ENCODE peak calls at places on chromosomes 7 and 10, in nine cellular contexts. One of them, this sample, is unnamed.

GRCh38 chr7:152899004-152899403 is 139.5 kb downstream of the ACTR3B start:
- DNase-seq in epithelial cell of proximal tubule: no peak
- DNase-seq in amniotic stem cell: no peak
- DNase-seq in stimulated activated CD8-positive, alpha-beta memory T cell treated with anti-CD3 and anti-CD28 coated beads, Interleukin-15, amount 100 ng/mL, for 24 hours: no peak
- DNase-seq in activated CD8-positive, alpha-beta memory T cell treated with anti-CD3 and anti-CD28 coated beads for 4 hours: no peak
- DNase-seq in activated effector memory CD4-positive, alpha-beta T cell treated with Interleukin-2 at 50 U/mL for 16 hours: no peak
- DNase-seq in dorsolateral prefrontal cortex: no peak
- DNase-seq in RWPE1: no peak
- DNase-seq in iris pigment epithelial cell: no peak
- DNase-seq in this sample: no peak

GRCh38 chr10:78394050-78394449 is 360.4 kb downstream of the RPS24 start:
- DNase-seq in epithelial cell of proximal tubule: no peak
- DNase-seq in amniotic stem cell: no peak
- DNase-seq in stimulated activated CD8-positive, alpha-beta memory T cell treated with anti-CD3 and anti-CD28 coated beads, Interleukin-15, amount 100 ng/mL, for 24 hours: no peak
- DNase-seq in activated CD8-positive, alpha-beta memory T cell treated with anti-CD3 and anti-CD28 coated beads for 4 hours: no peak
- DNase-seq in activated effector memory CD4-positive, alpha-beta T cell treated with Interleukin-2 at 50 U/mL for 16 hours: no peak
- DNase-seq in dorsolateral prefrontal cortex: no peak
- DNase-seq in RWPE1: no peak
- DNase-seq in iris pigment epithelial cell: no peak
- DNase-seq in this sample: no peak

GRCh38 chr10:110502851-110503301 is 5.2 kb downstream of the DUSP5 start:
- DNase-seq in epithelial cell of proximal tubule: no peak
- DNase-seq in amniotic stem cell: no peak
- DNase-seq in stimulated activated CD8-positive, alpha-beta memory T cell treated with anti-CD3 and anti-CD28 coated beads, Interleukin-15, amount 100 ng/mL, for 24 hours: no peak
- DNase-seq in activated CD8-positive, alpha-beta memory T cell treated with anti-CD3 and anti-CD28 coated beads for 4 hours: no peak
- DNase-seq in activated effector memory CD4-positive, alpha-beta T cell treated with Interleukin-2 at 50 U/mL for 16 hours: no peak
- DNase-seq in dorsolateral prefrontal cortex: peak
- DNase-seq in RWPE1: no peak
- DNase-seq in iris pigment epithelial cell: peak
- DNase-seq in this sample: no peak

GRCh38 chr10:106996510-106996909 is 168.0 kb downstream of the SORCS1 start:
- DNase-seq in epithelial cell of proximal tubule: no peak
- DNase-seq in amniotic stem cell: no peak
- DNase-seq in stimulated activated CD8-positive, alpha-beta memory T cell treated with anti-CD3 and anti-CD28 coated beads, Interleukin-15, amount 100 ng/mL, for 24 hours: no peak
- DNase-seq in activated CD8-positive, alpha-beta memory T cell treated with anti-CD3 and anti-CD28 coated beads for 4 hours: no peak
- DNase-seq in activated effector memory CD4-positive, alpha-beta T cell treated with Interleukin-2 at 50 U/mL for 16 hours: no peak
- DNase-seq in dorsolateral prefrontal cortex: no peak
- DNase-seq in RWPE1: no peak
- DNase-seq in iris pigment epithelial cell: no peak
- DNase-seq in this sample: no peak

GRCh38 chr7:27889800-27890199 is 149.8 kb downstream of the TAX1BP1 start:
- DNase-seq in epithelial cell of proximal tubule: no peak
- DNase-seq in amniotic stem cell: no peak
- DNase-seq in stimulated activated CD8-positive, alpha-beta memory T cell treated with anti-CD3 and anti-CD28 coated beads, Interleukin-15, amount 100 ng/mL, for 24 hours: no peak
- DNase-seq in activated CD8-positive, alpha-beta memory T cell treated with anti-CD3 and anti-CD28 coated beads for 4 hours: no peak
- DNase-seq in activated effector memory CD4-positive, alpha-beta T cell treated with Interleukin-2 at 50 U/mL for 16 hours: no peak
- DNase-seq in dorsolateral prefrontal cortex: no peak
- DNase-seq in RWPE1: no peak
- DNase-seq in iris pigment epithelial cell: no peak
- DNase-seq in this sample: no peak

GRCh38 chr7:31078363-31078990 is 26.4 kb downstream of the ADCYAP1R1 start:
- DNase-seq in epithelial cell of proximal tubule: no peak
- DNase-seq in amniotic stem cell: no peak
- DNase-seq in stimulated activated CD8-positive, alpha-beta memory T cell treated with anti-CD3 and anti-CD28 coated beads, Interleukin-15, amount 100 ng/mL, for 24 hours: no peak
- DNase-seq in activated CD8-positive, alpha-beta memory T cell treated with anti-CD3 and anti-CD28 coated beads for 4 hours: no peak
- DNase-seq in activated effector memory CD4-positive, alpha-beta T cell treated with Interleukin-2 at 50 U/mL for 16 hours: no peak
- DNase-seq in dorsolateral prefrontal cortex: no peak
- DNase-seq in RWPE1: no peak
- DNase-seq in iris pigment epithelial cell: no peak
- DNase-seq in this sample: no peak

GRCh38 chr10:61063035-61063434 is 119.0 kb upstream of the RHOBTB1 start:
- DNase-seq in epithelial cell of proximal tubule: no peak
- DNase-seq in amniotic stem cell: no peak
- DNase-seq in stimulated activated CD8-positive, alpha-beta memory T cell treated with anti-CD3 and anti-CD28 coated beads, Interleukin-15, amount 100 ng/mL, for 24 hours: no peak
- DNase-seq in activated CD8-positive, alpha-beta memory T cell treated with anti-CD3 and anti-CD28 coated beads for 4 hours: no peak
- DNase-seq in activated effector memory CD4-positive, alpha-beta T cell treated with Interleukin-2 at 50 U/mL for 16 hours: no peak
- DNase-seq in dorsolateral prefrontal cortex: no peak
- DNase-seq in RWPE1: no peak
- DNase-seq in iris pigment epithelial cell: no peak
- DNase-seq in this sample: no peak

GRCh38 chr10:124296813-124297788 is 121.6 kb downstream of the OAT start:
- DNase-seq in epithelial cell of proximal tubule: no peak
- DNase-seq in amniotic stem cell: no peak
- DNase-seq in stimulated activated CD8-positive, alpha-beta memory T cell treated with anti-CD3 and anti-CD28 coated beads, Interleukin-15, amount 100 ng/mL, for 24 hours: no peak
- DNase-seq in activated CD8-positive, alpha-beta memory T cell treated with anti-CD3 and anti-CD28 coated beads for 4 hours: no peak
- DNase-seq in activated effector memory CD4-positive, alpha-beta T cell treated with Interleukin-2 at 50 U/mL for 16 hours: no peak
- DNase-seq in dorsolateral prefrontal cortex: no peak
- DNase-seq in RWPE1: no peak
- DNase-seq in iris pigment epithelial cell: no peak
- DNase-seq in this sample: no peak

GRCh38 chr10:46251857-46252847 is 34.6 kb upstream of the ANTXRL start:
- DNase-seq in epithelial cell of proximal tubule: no peak
- DNase-seq in amniotic stem cell: no peak
- DNase-seq in stimulated activated CD8-positive, alpha-beta memory T cell treated with anti-CD3 and anti-CD28 coated beads, Interleukin-15, amount 100 ng/mL, for 24 hours: no peak
- DNase-seq in activated CD8-positive, alpha-beta memory T cell treated with anti-CD3 and anti-CD28 coated beads for 4 hours: no peak
- DNase-seq in activated effector memory CD4-positive, alpha-beta T cell treated with Interleukin-2 at 50 U/mL for 16 hours: no peak
- DNase-seq in dorsolateral prefrontal cortex: no peak
- DNase-seq in RWPE1: no peak
- DNase-seq in iris pigment epithelial cell: no peak
- DNase-seq in this sample: no peak

GRCh38 chr7:138630059-138630610 is 71.0 kb downstream of the SVOPL start:
- DNase-seq in epithelial cell of proximal tubule: no peak
- DNase-seq in amniotic stem cell: no peak
- DNase-seq in stimulated activated CD8-positive, alpha-beta memory T cell treated with anti-CD3 and anti-CD28 coated beads, Interleukin-15, amount 100 ng/mL, for 24 hours: no peak
- DNase-seq in activated CD8-positive, alpha-beta memory T cell treated with anti-CD3 and anti-CD28 coated beads for 4 hours: no peak
- DNase-seq in activated effector memory CD4-positive, alpha-beta T cell treated with Interleukin-2 at 50 U/mL for 16 hours: no peak
- DNase-seq in dorsolateral prefrontal cortex: no peak
- DNase-seq in RWPE1: no peak
- DNase-seq in iris pigment epithelial cell: no peak
- DNase-seq in this sample: no peak

GRCh38 chr10:89207801-89208551 is 859 bp upstream of the CH25H start:
- DNase-seq in epithelial cell of proximal tubule: no peak
- DNase-seq in amniotic stem cell: no peak
- DNase-seq in stimulated activated CD8-positive, alpha-beta memory T cell treated with anti-CD3 and anti-CD28 coated beads, Interleukin-15, amount 100 ng/mL, for 24 hours: no peak
- DNase-seq in activated CD8-positive, alpha-beta memory T cell treated with anti-CD3 and anti-CD28 coated beads for 4 hours: no peak
- DNase-seq in activated effector memory CD4-positive, alpha-beta T cell treated with Interleukin-2 at 50 U/mL for 16 hours: peak
- DNase-seq in dorsolateral prefrontal cortex: no peak
- DNase-seq in RWPE1: peak
- DNase-seq in iris pigment epithelial cell: peak
- DNase-seq in this sample: no peak

GRCh38 chr10:127216786-127217185 is 20.4 kb upstream of the INSYN2A start:
- DNase-seq in epithelial cell of proximal tubule: no peak
- DNase-seq in amniotic stem cell: no peak
- DNase-seq in stimulated activated CD8-positive, alpha-beta memory T cell treated with anti-CD3 and anti-CD28 coated beads, Interleukin-15, amount 100 ng/mL, for 24 hours: no peak
- DNase-seq in activated CD8-positive, alpha-beta memory T cell treated with anti-CD3 and anti-CD28 coated beads for 4 hours: no peak
- DNase-seq in activated effector memory CD4-positive, alpha-beta T cell treated with Interleukin-2 at 50 U/mL for 16 hours: no peak
- DNase-seq in dorsolateral prefrontal cortex: no peak
- DNase-seq in RWPE1: peak
- DNase-seq in iris pigment epithelial cell: no peak
- DNase-seq in this sample: no peak

GRCh38 chr10:13066527-13066926 is 33.4 kb upstream of the OPTN start:
- DNase-seq in epithelial cell of proximal tubule: no peak
- DNase-seq in amniotic stem cell: no peak
- DNase-seq in stimulated activated CD8-positive, alpha-beta memory T cell treated with anti-CD3 and anti-CD28 coated beads, Interleukin-15, amount 100 ng/mL, for 24 hours: no peak
- DNase-seq in activated CD8-positive, alpha-beta memory T cell treated with anti-CD3 and anti-CD28 coated beads for 4 hours: no peak
- DNase-seq in activated effector memory CD4-positive, alpha-beta T cell treated with Interleukin-2 at 50 U/mL for 16 hours: no peak
- DNase-seq in dorsolateral prefrontal cortex: no peak
- DNase-seq in RWPE1: no peak
- DNase-seq in iris pigment epithelial cell: no peak
- DNase-seq in this sample: no peak

GRCh38 chr7:22860337-22860736 is 37.7 kb upstream of the TOMM7 start:
- DNase-seq in epithelial cell of proximal tubule: no peak
- DNase-seq in amniotic stem cell: no peak
- DNase-seq in stimulated activated CD8-positive, alpha-beta memory T cell treated with anti-CD3 and anti-CD28 coated beads, Interleukin-15, amount 100 ng/mL, for 24 hours: no peak
- DNase-seq in activated CD8-positive, alpha-beta memory T cell treated with anti-CD3 and anti-CD28 coated beads for 4 hours: no peak
- DNase-seq in activated effector memory CD4-positive, alpha-beta T cell treated with Interleukin-2 at 50 U/mL for 16 hours: no peak
- DNase-seq in dorsolateral prefrontal cortex: no peak
- DNase-seq in RWPE1: no peak
- DNase-seq in iris pigment epithelial cell: no peak
- DNase-seq in this sample: no peak

GRCh38 chr7:2138146-2138765 is 94.5 kb downstream of the MAD1L1 start:
- DNase-seq in epithelial cell of proximal tubule: no peak
- DNase-seq in amniotic stem cell: no peak
- DNase-seq in stimulated activated CD8-positive, alpha-beta memory T cell treated with anti-CD3 and anti-CD28 coated beads, Interleukin-15, amount 100 ng/mL, for 24 hours: peak
- DNase-seq in activated CD8-positive, alpha-beta memory T cell treated with anti-CD3 and anti-CD28 coated beads for 4 hours: peak
- DNase-seq in activated effector memory CD4-positive, alpha-beta T cell treated with Interleukin-2 at 50 U/mL for 16 hours: peak
- DNase-seq in dorsolateral prefrontal cortex: no peak
- DNase-seq in RWPE1: no peak
- DNase-seq in iris pigment epithelial cell: no peak
- DNase-seq in this sample: no peak

GRCh38 chr7:149354119-149354518 is 92.1 kb downstream of the ZNF783 start:
- DNase-seq in epithelial cell of proximal tubule: no peak
- DNase-seq in amniotic stem cell: no peak
- DNase-seq in stimulated activated CD8-positive, alpha-beta memory T cell treated with anti-CD3 and anti-CD28 coated beads, Interleukin-15, amount 100 ng/mL, for 24 hours: no peak
- DNase-seq in activated CD8-positive, alpha-beta memory T cell treated with anti-CD3 and anti-CD28 coated beads for 4 hours: no peak
- DNase-seq in activated effector memory CD4-positive, alpha-beta T cell treated with Interleukin-2 at 50 U/mL for 16 hours: no peak
- DNase-seq in dorsolateral prefrontal cortex: peak
- DNase-seq in RWPE1: no peak
- DNase-seq in iris pigment epithelial cell: no peak
- DNase-seq in this sample: no peak